ENCODE peak calls at places on chromosomes 11 and 22, in five cellular contexts. B, M, W, C and I are unnamed samples.
A peak's percentile ranks its signal among the peaks of the same experiment; 100 is the strongest.

GRCh38 chr11:64263021-64263946 is 12.0 kb downstream of the PLCB3 start:
- DNase-seq in B (no peak), W (no peak), M (no peak), C (no peak), I (peak; percentile 76)

GRCh38 chr11:45156201-45156600 is 9.8 kb downstream of the PRDM11 start:
- DNase-seq in M (no peak), C (no peak), W (no peak), B (peak; percentile 63), I (no peak)

GRCh38 chr11:40118780-40119179 is 1340.7 kb downstream of the LRRC4C start:
- DNase-seq in M (no peak), W (no peak), B (no peak), C (peak; percentile 75), I (no peak)

GRCh38 chr11:80162387-80162786 is 721.6 kb upstream of the TENM4 start:
- DNase-seq in B (no peak), M (no peak), C (no peak), W (no peak), I (no peak)

GRCh38 chr11:19696073-19696472 is 16.6 kb upstream of the NAV2 start:
- DNase-seq in B (no peak), M (no peak), W (no peak), C (no peak), I (no peak)

GRCh38 chr11:59088164-59088563 is 2.1 kb downstream of the GLYATL1B start:
- DNase-seq in M (no peak), C (peak; percentile 5), W (no peak), B (no peak), I (no peak)

GRCh38 chr22:20061481-20061861 is 18.6 kb upstream of the DGCR8 start:
- DNase-seq in W (no peak), M (no peak), C (no peak), B (no peak), I (no peak)

GRCh38 chr11:95076416-95076815 is 9.7 kb downstream of the SRSF8 start:
- DNase-seq in B (no peak), M (no peak), W (no peak), C (peak; percentile 46), I (no peak)

GRCh38 chr11:113690619-113691569 is 15.2 kb downstream of the TMPRSS5 start:
- DNase-seq in W (peak; percentile 37), B (no peak), C (peak; percentile 95), M (peak; percentile 56), I (peak; percentile 88)

GRCh38 chr11:115317428-115318185 is 186.6 kb downstream of the CADM1 start:
- DNase-seq in B (no peak), W (no peak), C (peak; percentile 11), M (no peak), I (no peak)

GRCh38 chr11:444397-445144 is 2.8 kb upstream of the ANO9 start:
- DNase-seq in C (peak; percentile 45), B (no peak), M (no peak), W (no peak), I (peak; percentile 76)

GRCh38 chr11:1207451-1208360 is 15.2 kb upstream of the MUC5B start:
- DNase-seq in C (no peak), B (peak; percentile 59), W (no peak), M (no peak), I (peak; percentile 63)

GRCh38 chr11:78660451-78660850 is 85.8 kb upstream of the NARS2 start:
- DNase-seq in C (no peak), B (no peak), W (no peak), M (no peak), I (no peak)

GRCh38 chr11:3198815-3199214 is 19.8 kb downstream of the MRGPRG start:
- DNase-seq in W (no peak), C (no peak), B (no peak), M (no peak), I (no peak)

GRCh38 chr11:100930185-100930778 is 199.3 kb downstream of the PGR start:
- DNase-seq in B (no peak), W (no peak), M (peak; percentile 27), C (peak; percentile 66), I (no peak)

GRCh38 chr11:101723371-101723770 is 139.6 kb upstream of the TRPC6 start:
- DNase-seq in C (no peak), M (no peak), W (no peak), B (no peak), I (no peak)

GRCh38 chr11:16404781-16405180 is 48.4 kb upstream of the SOX6 start:
- DNase-seq in W (no peak), C (no peak), B (no peak), M (no peak), I (no peak)

GRCh38 chr11:124586247-124586860 is 16.6 kb downstream of the OR8A1 start:
- DNase-seq in W (peak; percentile 62), C (peak; percentile 95), B (no peak), M (peak; percentile 54), I (no peak)

GRCh38 chr22:28075260-28075981 is 156.4 kb upstream of the PITPNB start:
- DNase-seq in C (no peak), W (no peak), B (peak; percentile 71), M (no peak), I (no peak)

GRCh38 chr11:120457996-120458395 is 53.6 kb upstream of the GRIK4 start:
- DNase-seq in B (no peak), M (no peak), W (no peak), C (no peak), I (no peak)

GRCh38 chr11:11731311-11732083 is 109.7 kb upstream of the GALNT18 start:
- DNase-seq in B (no peak), W (no peak), M (no peak), C (no peak), I (no peak)

GRCh38 chr11:19345519-19345847 is 104.7 kb upstream of the E2F8 start:
- DNase-seq in B (no peak), C (no peak), M (no peak), W (peak; percentile 3), I (peak; percentile 80)